ENCODE peak calls at places on chromosomes 3 and 15, in five cellular contexts. I is A549, C is SK-N-SH, J is HCT116, W is H1. U is an unnamed sample.

GRCh38 chr15:51965691-51966090 is 5.9 kb downstream of the LEO1 start:
- DNase-seq in J (no peak), W (no peak), C (no peak), I (no peak), U (no peak)

GRCh38 chr15:55700876-55701275 is 42.1 kb downstream of the PRTG start:
- DNase-seq in W (no peak), I (no peak), J (no peak), C (no peak), U (no peak)

GRCh38 chr15:79240036-79240435 is 42.5 kb upstream of the ANKRD34C start:
- DNase-seq in I (no peak), J (no peak), C (no peak), W (no peak), U (no peak)

GRCh38 chr15:98850991-98851776 is 156.4 kb downstream of the PGPEP1L start:
- DNase-seq in W (peak; percentile 78), I (peak; percentile 89), C (peak; percentile 69), J (peak; percentile 35), U (peak; percentile 83)

GRCh38 chr3:153443961-153444360 is 281.9 kb downstream of the RAP2B start:
- DNase-seq in I (peak; percentile 26), C (peak; percentile 2), W (no peak), J (peak; percentile 10), U (peak; percentile 25)

GRCh38 chr3:14451844-14452533 is 49.6 kb downstream of the SLC6A6 start:
- DNase-seq in C (no peak), J (no peak), I (peak; percentile 93), W (no peak), U (no peak)

GRCh38 chr3:158167737-158168469 is 58.0 kb downstream of the RSRC1 start:
- DNase-seq in J (peak; percentile 89), C (no peak), W (no peak), I (peak; percentile 79), U (peak; percentile 92)

GRCh38 chr3:115623414-115623868 is at the start of gene GAP43:
- DNase-seq in I (peak; percentile 45), J (no peak), C (peak; percentile 51), W (peak; percentile 55), U (peak; percentile 4)

DNA sequence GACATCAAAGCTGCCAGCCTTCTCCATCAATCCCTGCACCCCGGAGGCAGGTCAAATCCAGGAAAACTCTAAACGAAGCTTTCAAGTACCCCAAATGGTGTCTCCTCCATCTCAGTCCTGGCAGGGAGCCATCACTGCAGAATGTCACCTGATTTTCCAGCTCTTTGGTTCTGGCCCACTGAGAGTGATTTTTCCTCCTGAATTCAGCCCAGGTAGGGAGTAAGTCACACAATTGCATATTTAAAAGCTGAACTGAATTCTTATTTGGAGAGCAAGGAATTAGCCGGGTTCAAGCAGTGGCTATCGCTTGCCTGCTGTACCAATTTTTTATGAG is 5.3 kb downstream of the RFTN1 start:
- DNase-seq in J (no peak), W (no peak), C (peak; percentile 32), I (no peak), U (no peak)
- H3K4me3 ChIP-seq in J (no peak overlapping the region), W (no peak overlapping the region), C (no peak overlapping the region), I (no peak overlapping the region), U (no peak overlapping the region)

DNA sequence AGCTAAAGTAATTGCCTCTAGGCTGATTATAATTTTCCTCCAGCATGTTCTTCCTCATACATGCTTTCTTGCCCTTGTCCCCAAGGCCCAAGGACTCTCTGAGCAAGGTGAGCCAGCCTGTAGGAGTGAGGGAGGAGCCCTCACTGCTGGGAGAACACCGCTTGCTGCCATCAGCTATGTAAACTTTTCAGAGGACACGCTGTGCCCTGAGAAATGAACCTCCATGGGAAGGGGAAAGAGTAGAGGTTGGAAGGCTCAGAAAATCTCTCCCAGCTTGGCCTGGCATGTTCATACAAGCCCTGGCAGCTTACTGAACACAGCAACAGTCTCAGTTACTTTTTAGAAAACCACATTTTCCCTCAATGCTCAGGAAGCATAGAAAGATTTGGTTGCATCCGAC is 103.0 kb upstream of the SLC24A5 start:
- DNase-seq in C (no peak), I (no peak), J (no peak), W (no peak), U (no peak)
- TF ChIP-seq MAX in C (no peak), I (no peak), J (no peak), W (no peak), U (no peak)

GRCh38 chr3:29561651-29562050 is 280.8 kb downstream of the RBMS3 start:
- DNase-seq in C (no peak), W (no peak), I (no peak), J (no peak), U (no peak)

GRCh38 chr3:29565236-29565635 is 284.4 kb downstream of the RBMS3 start:
- DNase-seq in C (no peak), I (no peak), J (no peak), W (no peak), U (no peak)

GRCh38 chr3:29567505-29567904 is 286.6 kb downstream of the RBMS3 start:
- DNase-seq in I (no peak), J (no peak), C (no peak), W (no peak), U (no peak)
- H3K4me3 ChIP-seq in I (no peak overlapping the region), J (no peak overlapping the region), C (no peak overlapping the region), W (no peak overlapping the region), U (no peak overlapping the region)

DNA sequence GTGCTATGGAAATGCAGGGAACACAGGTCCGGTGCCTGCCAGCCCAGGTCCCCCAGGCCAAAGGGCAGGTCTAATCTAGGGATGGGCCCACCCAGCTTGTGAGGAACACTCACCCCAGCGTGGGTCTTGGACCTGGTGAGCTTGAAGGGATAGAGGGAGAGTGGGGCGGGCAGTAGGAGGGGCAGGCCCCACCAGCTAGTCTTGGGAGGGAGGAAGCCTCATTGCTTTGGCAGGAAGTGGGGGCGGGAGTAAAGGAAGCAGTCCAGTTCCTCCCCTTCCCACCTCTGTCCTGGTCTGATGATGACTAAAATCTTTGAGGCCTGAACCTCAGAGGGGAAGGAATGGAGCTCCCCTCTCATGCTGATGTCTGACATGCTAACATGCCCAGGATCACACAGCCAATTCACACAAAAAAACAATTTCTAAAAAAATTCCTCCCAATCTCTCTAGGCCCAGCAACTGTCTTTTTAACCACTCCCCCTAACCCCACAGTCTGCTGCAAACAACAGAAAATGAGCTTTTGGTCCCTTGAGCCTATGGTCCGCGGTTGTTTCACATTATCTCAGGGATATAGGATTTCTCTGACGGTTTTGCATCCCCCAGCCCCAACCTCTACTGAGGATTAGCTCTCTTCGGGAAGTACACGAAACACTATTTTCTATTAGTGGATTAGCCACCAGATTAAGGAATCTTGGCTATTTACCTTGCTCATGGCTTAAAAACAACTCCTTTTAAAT is 30.7 kb upstream of the DUSP7 start:
- DNase-seq in J (no peak), W (no peak), C (no peak), I (no peak), U (peak; percentile 85)
- TF ChIP-seq MAX in J (no peak), W (no peak), C (no peak), I (no peak), U (peak; percentile 27)

DNA sequence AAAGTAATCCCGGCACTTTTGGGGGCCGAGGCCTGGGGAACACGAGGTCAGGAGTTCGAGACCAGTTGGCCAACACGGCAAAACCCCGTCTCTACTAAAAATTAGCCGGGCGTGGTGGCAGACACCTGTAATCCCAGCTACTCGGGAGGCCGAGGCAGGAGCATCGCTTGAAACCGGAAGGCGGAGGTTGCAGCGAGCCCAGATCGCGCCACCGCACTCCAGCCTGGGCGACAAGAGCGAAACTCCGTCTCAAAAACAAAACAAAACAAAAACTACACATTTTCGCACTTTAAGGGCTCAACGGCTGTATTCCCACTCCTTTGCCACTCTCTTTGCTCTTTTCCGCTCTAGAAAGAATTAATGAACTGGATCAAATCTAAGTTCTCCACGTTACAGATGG is 763 bp upstream of the TRNT1 start:
- DNase-seq in I (no peak), J (no peak), W (no peak), C (no peak), U (no peak)
- H3K4me3 ChIP-seq in I (peak overlapping the region; percentile 72), J (peak overlapping the region; percentile 92), W (peak overlapping the region; percentile 87), C (peak overlapping the region; percentile 92), U (peak overlapping the region; percentile 74)

GRCh38 chr3:37605754-37606153 is 255.9 kb upstream of the CTDSPL start:
- DNase-seq in W (no peak), C (no peak), J (no peak), I (no peak), U (no peak)
- TF ChIP-seq MAX in W (no peak), C (no peak), J (no peak), I (no peak), U (no peak)

GRCh38 chr3:128490650-128491070 is 2.3 kb downstream of the GATA2 start:
- DNase-seq in I (no peak), J (no peak), C (no peak), W (no peak), U (no peak)
- H3K4me3 ChIP-seq in I (no peak overlapping the region), J (peak overlapping the region; percentile 75), C (peak overlapping the region; percentile 75), W (no peak overlapping the region), U (peak overlapping the region; percentile 88)